ENCODE peak calls at places on chromosomes 3 and 15, in four cellular contexts. T is adrenal gland, L is AG04450, U is WERI-Rb-1. W is an unnamed sample.

GRCh38 chr3:12679468-12679867 is 15.6 kb upstream of the RAF1 start:
- DNase-seq in T (no peak), L (peak; percentile 62), U (no peak), W (no peak)

GRCh38 chr15:77021803-77022381 is 27.0 kb downstream of the PSTPIP1 start:
- DNase-seq in T (no peak), L (no peak), U (no peak), W (no peak)

GRCh38 chr3:46578973-46579755 is 13.1 kb upstream of the LRRC2 start:
- DNase-seq in T (no peak), L (no peak), U (no peak), W (no peak)

GRCh38 chr3:70179111-70179510 is 133.3 kb downstream of the MDFIC2 start:
- DNase-seq in T (no peak), L (no peak), U (no peak), W (no peak)

GRCh38 chr15:68554716-68555347 is 24.0 kb upstream of the CORO2B start:
- DNase-seq in T (no peak), L (no peak), U (no peak), W (no peak)

GRCh38 chr3:155018621-155019330 is 61.3 kb upstream of the MME start:
- DNase-seq in T (no peak), L (no peak), U (no peak), W (no peak)

GRCh38 chr3:17322106-17322793 is 420.2 kb downstream of the TBC1D5 start:
- DNase-seq in T (no peak), L (no peak), U (no peak), W (no peak)

GRCh38 chr3:52532517-52532837 is 1.2 kb downstream of the NT5DC2 start:
- DNase-seq in T (peak; percentile 73), L (no peak), U (no peak), W (no peak)

GRCh38 chr3:16419640-16420039 is 93.9 kb downstream of the RFTN1 start:
- DNase-seq in T (no peak), L (no peak), U (no peak), W (no peak)

GRCh38 chr15:40067921-40068624 is 29.1 kb upstream of the SRP14 start:
- DNase-seq in T (peak; percentile 58), L (no peak), U (no peak), W (no peak)

GRCh38 chr3:126554560-126555525 is 3.9 kb downstream of the C3orf22 start:
- DNase-seq in T (no peak), L (no peak), U (peak; percentile 4), W (no peak)

GRCh38 chr15:39434751-39435238 is 146.1 kb upstream of the THBS1 start:
- DNase-seq in T (peak; percentile 57), L (no peak), U (no peak), W (no peak)

GRCh38 chr3:188923671-188924070 is 248.1 kb upstream of the TPRG1 start:
- DNase-seq in T (no peak), L (no peak), U (no peak), W (no peak)

GRCh38 chr15:67943961-67944674 is 104.3 kb upstream of the RNU6-1 start:
- DNase-seq in T (no peak), L (no peak), U (no peak), W (no peak)

GRCh38 chr3:182568756-182569155 is 224.5 kb upstream of the ATP11B start:
- DNase-seq in T (no peak), L (no peak), U (no peak), W (no peak)

GRCh38 chr3:182568206-182568605 is 225.1 kb upstream of the ATP11B start:
- DNase-seq in T (no peak), L (no peak), U (no peak), W (no peak)

GRCh38 chr3:182570934-182571594 is 222.2 kb upstream of the ATP11B start:
- DNase-seq in T (no peak), L (no peak), U (no peak), W (no peak)

GRCh38 chr3:182565916-182566524 is 227.3 kb upstream of the ATP11B start:
- DNase-seq in T (no peak), L (no peak), U (no peak), W (no peak)

DNA sequence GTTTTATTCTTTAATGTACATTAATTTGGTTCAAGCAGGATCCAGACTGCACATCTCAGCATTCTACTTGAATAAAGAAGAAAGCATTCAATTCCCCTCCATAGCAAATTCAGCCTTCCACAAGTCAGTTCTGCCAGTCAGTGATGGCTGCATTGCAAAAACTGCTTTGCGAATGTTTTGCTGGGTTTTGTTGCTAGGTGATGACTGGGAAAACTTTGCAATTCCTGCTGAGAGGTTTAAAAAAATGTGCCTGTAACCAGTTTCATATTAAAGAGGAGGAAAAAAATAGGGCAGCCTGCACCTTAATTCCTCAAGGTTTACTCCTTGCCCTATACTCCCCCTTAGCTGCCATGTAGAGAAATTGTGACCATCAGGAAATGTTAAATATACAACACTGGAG is 225.6 kb upstream of the ATP11B start:
- DNase-seq in T (no peak), L (no peak), U (no peak), W (no peak)
- TF ChIP-seq CTCF in T (no peak), L (no peak), U (no peak), W (no peak)

GRCh38 chr3:177093966-177094365 is 103.3 kb downstream of the TBL1XR1 start:
- DNase-seq in T (no peak), L (no peak), U (no peak), W (no peak)
- H3K4me3 ChIP-seq in T (no peak overlapping the region), L (no peak overlapping the region), U (no peak overlapping the region), W (no peak overlapping the region)

GRCh38 chr15:32649336-32649735 is 7.8 kb downstream of the SCG5 start:
- DNase-seq in T (no peak), L (no peak), U (no peak), W (no peak)
- TF ChIP-seq CTCF in T (no peak), L (peak; percentile 61), U (peak; percentile 40), W (peak; percentile 40)

GRCh38 chr3:132537297-132537696 is 59.8 kb upstream of the ACKR4 start:
- DNase-seq in T (no peak), L (no peak), U (no peak), W (no peak)
- H3K4me3 ChIP-seq in T (no peak overlapping the region), L (no peak overlapping the region), U (no peak overlapping the region), W (no peak overlapping the region)

DNA sequence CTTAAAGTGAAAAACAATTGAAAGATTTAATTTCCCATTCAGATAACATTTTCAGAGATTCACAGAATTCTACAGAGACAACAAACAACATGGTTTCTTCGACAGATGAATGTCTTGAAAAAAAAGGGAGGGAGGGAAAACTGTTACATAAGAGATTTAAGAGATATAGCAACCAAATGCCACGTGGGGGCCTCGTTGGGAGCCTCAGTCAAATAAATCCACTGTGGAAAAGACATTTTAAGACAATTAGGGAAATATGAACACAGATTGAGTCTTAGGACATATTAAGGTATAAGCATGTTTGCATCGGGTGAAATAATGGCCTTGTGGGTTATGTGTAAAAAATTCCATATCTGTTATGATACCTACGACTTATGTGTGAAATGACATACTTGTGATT is 5.0 kb upstream of the PRRT3 start:
- DNase-seq in T (no peak), L (no peak), U (no peak), W (no peak)
- TF ChIP-seq CTCF in T (no peak), L (peak; percentile 18), U (no peak), W (no peak)

GRCh38 chr3:197353867-197354180 is 55.4 kb upstream of the DLG1 start:
- DNase-seq in T (no peak), L (no peak), U (peak; percentile 87), W (no peak)

GRCh38 chr3:197354195-197355059 is 56.0 kb upstream of the DLG1 start:
- DNase-seq in T (peak; percentile 30), L (peak; percentile 49), U (peak; percentile 87), W (no peak)

GRCh38 chr3:197356275-197356674 is 57.9 kb upstream of the DLG1 start:
- DNase-seq in T (no peak), L (no peak), U (no peak), W (no peak)

GRCh38 chr3:197356741-197357140 is 58.3 kb upstream of the DLG1 start:
- DNase-seq in T (no peak), L (no peak), U (no peak), W (no peak)

DNA sequence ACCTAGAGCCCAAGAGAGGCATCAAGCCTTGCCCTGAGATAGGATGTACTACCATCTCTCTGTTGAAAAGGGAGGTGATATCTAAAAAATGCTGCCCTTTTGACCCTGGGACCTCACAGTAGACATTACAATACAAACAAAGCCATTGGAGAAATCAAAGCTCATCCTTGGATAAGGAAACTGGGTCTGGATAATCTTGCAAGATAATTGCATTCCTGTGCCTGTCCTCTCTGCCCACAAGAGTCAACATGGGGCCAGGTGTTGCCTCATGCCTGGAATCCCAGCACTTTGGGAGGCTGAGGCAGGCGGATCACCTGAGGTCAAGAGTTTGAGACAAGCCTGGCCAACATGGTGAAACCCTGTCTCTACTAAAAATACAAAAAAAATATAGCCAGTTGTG is 57.3 kb upstream of the DLG1 start:
- DNase-seq in T (no peak), L (no peak), U (no peak), W (no peak)
- H3K4me3 ChIP-seq in T (no peak overlapping the region), L (no peak overlapping the region), U (no peak overlapping the region), W (no peak overlapping the region)

DNA sequence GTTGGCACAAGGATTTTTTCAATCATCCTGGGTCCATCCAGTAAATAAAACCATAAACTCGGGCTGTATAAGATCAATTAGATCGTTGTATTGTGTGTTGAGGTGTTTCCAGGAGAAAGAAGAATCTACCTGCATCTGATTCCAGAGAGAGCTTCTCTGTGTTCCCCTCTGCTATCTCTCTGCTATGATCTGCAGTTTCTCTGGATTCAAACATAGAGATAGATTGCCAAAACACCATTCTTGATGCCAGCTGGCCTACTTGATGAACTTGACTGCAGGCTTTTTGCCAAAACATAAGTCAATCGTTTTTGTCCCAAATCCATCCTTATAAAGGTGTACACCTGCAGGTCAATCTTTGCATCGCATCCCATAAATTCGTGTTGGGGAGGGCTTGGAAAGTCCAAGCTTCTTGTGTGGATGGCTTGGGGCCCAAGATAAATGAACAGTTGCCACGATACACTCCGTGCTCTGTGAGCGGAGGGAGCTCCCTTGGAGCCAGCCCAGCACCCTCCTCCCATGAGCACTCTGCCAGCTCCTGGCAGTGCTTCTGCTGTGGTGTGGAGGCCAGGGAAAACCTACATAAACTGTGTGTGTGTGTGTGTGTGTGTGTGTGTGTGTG is 2.7 kb downstream of the CERS3 start:
- DNase-seq in T (no peak), L (no peak), U (no peak), W (no peak)
- TF ChIP-seq CTCF in T (no peak), L (no peak), U (no peak), W (no peak)

DNA sequence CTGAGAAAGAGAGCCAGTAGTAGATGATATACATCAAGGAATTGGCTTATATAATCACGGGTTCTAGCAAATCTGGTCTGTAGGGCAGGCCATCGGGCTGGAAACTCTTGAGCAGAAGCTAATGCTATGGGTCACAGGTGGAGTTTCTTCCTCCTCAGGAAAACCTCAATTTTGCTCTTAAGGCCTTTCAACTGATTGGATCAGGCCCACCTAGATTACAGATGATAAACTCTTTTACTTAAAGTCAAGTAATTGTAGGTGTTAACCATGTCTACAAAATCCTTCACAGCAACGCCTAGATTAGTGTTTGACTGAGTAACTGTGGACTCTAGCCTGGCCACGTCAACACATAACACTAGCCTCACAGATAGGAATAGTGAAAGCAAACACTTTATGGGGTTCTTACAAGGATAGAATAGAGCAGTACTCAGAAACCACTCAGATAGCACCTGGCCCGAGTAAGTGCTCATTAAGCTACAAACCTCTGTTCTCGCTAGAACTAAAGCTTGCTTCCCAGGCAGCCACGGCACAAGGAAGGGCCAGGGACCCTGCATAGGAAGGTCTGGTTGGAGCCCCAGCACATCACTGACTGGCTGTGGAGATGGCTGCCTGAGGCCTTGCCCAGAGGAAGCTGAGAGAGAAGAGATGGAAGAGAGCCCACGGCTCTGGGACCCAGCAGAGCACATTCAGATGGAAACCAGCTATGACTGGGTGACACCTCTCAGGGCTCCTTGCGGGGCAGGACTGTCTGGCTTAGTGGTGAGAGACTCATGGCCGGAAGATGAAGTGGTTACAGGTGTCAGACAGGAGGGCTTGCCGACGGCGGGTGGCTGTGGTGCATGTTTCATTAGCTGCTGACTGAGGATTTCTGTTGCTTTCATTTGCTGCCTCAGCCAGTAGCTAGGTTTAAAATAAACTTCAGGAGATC is 202.5 kb upstream of the TLE3 start:
- DNase-seq in T (no peak), L (no peak), U (no peak), W (no peak)
- H3K4me3 ChIP-seq in T (no peak overlapping the region), L (no peak overlapping the region), U (no peak overlapping the region), W (no peak overlapping the region)